ENCODE peak calls at places on chromosome 1, in five cellular contexts. One of them, this sample, is unnamed.

GRCh38 chr1:77282187-77282865 is 507 bp downstream of the AK5 start:
- DNase-seq in astrocyte of the cerebellum: no peak
- DNase-seq in Calu3: peak
- DNase-seq in nephron progenitor cell: peak
- DNase-seq in RPMI8226: no peak
- DNase-seq in this sample: no peak

GRCh38 chr1:100322436-100323211 is 29.7 kb upstream of the CDC14A start:
- DNase-seq in RPMI8226: no peak
- DNase-seq in nephron progenitor cell: no peak
- DNase-seq in astrocyte of the cerebellum: no peak
- DNase-seq in Calu3: no peak
- DNase-seq in this sample: peak

GRCh38 chr1:50977575-50978143 is 7.6 kb downstream of the CDKN2C start:
- DNase-seq in Calu3: peak
- DNase-seq in nephron progenitor cell: peak
- DNase-seq in RPMI8226: no peak
- DNase-seq in astrocyte of the cerebellum: no peak
- DNase-seq in this sample: peak

GRCh38 chr1:6351480-6352137 is 42.0 kb downstream of the ACOT7 start:
- DNase-seq in astrocyte of the cerebellum: no peak
- DNase-seq in RPMI8226: peak
- DNase-seq in nephron progenitor cell: no peak
- DNase-seq in Calu3: no peak
- DNase-seq in this sample: peak

GRCh38 chr1:156673387-156674121 is 3.7 kb downstream of the NES start:
- DNase-seq in RPMI8226: no peak
- DNase-seq in Calu3: no peak
- DNase-seq in nephron progenitor cell: no peak
- DNase-seq in astrocyte of the cerebellum: no peak
- DNase-seq in this sample: no peak

GRCh38 chr1:44084998-44085675 is 33.5 kb upstream of the KLF17 start:
- DNase-seq in astrocyte of the cerebellum: peak
- DNase-seq in Calu3: peak
- DNase-seq in nephron progenitor cell: no peak
- DNase-seq in RPMI8226: no peak
- DNase-seq in this sample: no peak

GRCh38 chr1:9422321-9422720 is 116.9 kb upstream of the SLC25A33 start:
- DNase-seq in Calu3: no peak
- DNase-seq in RPMI8226: no peak
- DNase-seq in astrocyte of the cerebellum: no peak
- DNase-seq in nephron progenitor cell: no peak
- DNase-seq in this sample: no peak

GRCh38 chr1:7646981-7647901 is 123.9 kb upstream of the VAMP3 start:
- DNase-seq in Calu3: peak
- DNase-seq in nephron progenitor cell: peak
- DNase-seq in RPMI8226: peak
- DNase-seq in astrocyte of the cerebellum: no peak
- DNase-seq in this sample: peak

GRCh38 chr1:64502924-64503323 is 33.0 kb downstream of the CACHD1 start:
- DNase-seq in nephron progenitor cell: no peak
- DNase-seq in astrocyte of the cerebellum: no peak
- DNase-seq in RPMI8226: no peak
- DNase-seq in Calu3: no peak
- DNase-seq in this sample: no peak

GRCh38 chr1:243345205-243345604 is 89.4 kb downstream of the SDCCAG8 start:
- DNase-seq in astrocyte of the cerebellum: peak
- DNase-seq in RPMI8226: no peak
- DNase-seq in nephron progenitor cell: no peak
- DNase-seq in Calu3: peak
- DNase-seq in this sample: peak

GRCh38 chr1:162703708-162704107 is 71.4 kb downstream of the DDR2 start:
- DNase-seq in astrocyte of the cerebellum: no peak
- DNase-seq in Calu3: no peak
- DNase-seq in nephron progenitor cell: no peak
- DNase-seq in RPMI8226: no peak
- DNase-seq in this sample: no peak

GRCh38 chr1:218397752-218398339 is 52.7 kb downstream of the TGFB2 start:
- DNase-seq in Calu3: peak
- DNase-seq in RPMI8226: no peak
- DNase-seq in astrocyte of the cerebellum: no peak
- DNase-seq in nephron progenitor cell: no peak
- DNase-seq in this sample: peak

GRCh38 chr1:193355179-193355578 is 168.8 kb upstream of the B3GALT2 start:
- DNase-seq in astrocyte of the cerebellum: no peak
- DNase-seq in RPMI8226: no peak
- DNase-seq in nephron progenitor cell: no peak
- DNase-seq in Calu3: peak
- DNase-seq in this sample: peak

GRCh38 chr1:235011064-235011598 is 117.5 kb downstream of the TOMM20 start:
- DNase-seq in Calu3: no peak
- DNase-seq in astrocyte of the cerebellum: no peak
- DNase-seq in RPMI8226: no peak
- DNase-seq in nephron progenitor cell: no peak
- DNase-seq in this sample: no peak

GRCh38 chr1:11885922-11886321 is 27.2 kb upstream of the NPPB start:
- DNase-seq in nephron progenitor cell: no peak
- DNase-seq in astrocyte of the cerebellum: no peak
- DNase-seq in RPMI8226: no peak
- DNase-seq in Calu3: no peak
- DNase-seq in this sample: no peak

GRCh38 chr1:97093742-97094141 is 372.2 kb downstream of the PTBP2 start:
- DNase-seq in RPMI8226: no peak
- DNase-seq in Calu3: no peak
- DNase-seq in astrocyte of the cerebellum: no peak
- DNase-seq in nephron progenitor cell: no peak
- DNase-seq in this sample: no peak

GRCh38 chr1:151196292-151196800 is 2.0 kb upstream of the PIP5K1A start:
- DNase-seq in nephron progenitor cell: peak
- DNase-seq in astrocyte of the cerebellum: peak
- DNase-seq in Calu3: peak
- DNase-seq in RPMI8226: peak
- DNase-seq in this sample: peak

GRCh38 chr1:50300303-50300702 is 122.9 kb downstream of the DMRTA2 start:
- DNase-seq in Calu3: no peak
- DNase-seq in astrocyte of the cerebellum: no peak
- DNase-seq in RPMI8226: no peak
- DNase-seq in nephron progenitor cell: no peak
- DNase-seq in this sample: no peak

GRCh38 chr1:46188295-46189030 is 9.8 kb downstream of the POMGNT1 start:
- DNase-seq in Calu3: no peak
- DNase-seq in RPMI8226: no peak
- DNase-seq in astrocyte of the cerebellum: no peak
- DNase-seq in nephron progenitor cell: no peak
- DNase-seq in this sample: peak

GRCh38 chr1:206540044-206540758 is 32.9 kb downstream of the RASSF5 start:
- DNase-seq in RPMI8226: peak
- DNase-seq in Calu3: peak
- DNase-seq in nephron progenitor cell: no peak
- DNase-seq in astrocyte of the cerebellum: no peak
- DNase-seq in this sample: no peak